ENCODE peak calls at places on chromosome 2, in seven cellular contexts. W, S, Q, L, F, C and M are unnamed samples.

GRCh38 chr2:26652361-26653041 is 11.3 kb upstream of the CIB4 start:
- DNase-seq in S (no peak), F (peak; percentile 85), W (no peak), L (peak; percentile 25), Q (peak; percentile 12), C (peak; percentile 66), M (no peak)

GRCh38 chr2:106159867-106160785 is 34.0 kb downstream of the UXS1 start:
- DNase-seq in C (no peak), F (no peak), L (no peak), S (no peak), Q (no peak), W (no peak), M (no peak)

GRCh38 chr2:101517753-101518152 is 42.8 kb upstream of the RFX8 start:
- DNase-seq in F (no peak), S (no peak), L (peak; percentile 65), C (peak; percentile 79), Q (peak; percentile 65), W (peak; percentile 82), M (no peak)

GRCh38 chr2:25252291-25253152 is 84.1 kb upstream of the POMC start:
- DNase-seq in S (no peak), L (no peak), C (peak; percentile 64), F (no peak), W (peak; percentile 68), Q (peak; percentile 14), M (peak; percentile 100)

GRCh38 chr2:30371028-30371708 is 75.9 kb upstream of the LCLAT1 start:
- DNase-seq in Q (no peak), C (no peak), S (no peak), L (no peak), F (no peak), W (no peak), M (no peak)

GRCh38 chr2:61750624-61751023 is 103.2 kb downstream of the FAM161A start:
- DNase-seq in L (no peak), C (peak; percentile 80), S (no peak), W (peak; percentile 74), Q (peak; percentile 78), F (no peak), M (no peak)

GRCh38 chr2:201402651-201403573 is 45.8 kb upstream of the FLACC1 start:
- DNase-seq in F (no peak), C (peak; percentile 59), Q (peak; percentile 55), W (peak; percentile 82), S (no peak), L (no peak), M (no peak)

GRCh38 chr2:3290655-3291054 is 87.0 kb downstream of the EIPR1 start:
- DNase-seq in F (peak; percentile 71), Q (no peak), C (no peak), L (no peak), S (no peak), W (no peak), M (peak; percentile 30)

GRCh38 chr2:158214431-158214830 is 112.8 kb downstream of the UPP2 start:
- DNase-seq in L (no peak), S (peak; percentile 19), F (no peak), Q (no peak), W (peak; percentile 48), C (peak; percentile 44), M (no peak)

GRCh38 chr2:229955663-229956062 is 33.4 kb downstream of the FBXO36 start:
- DNase-seq in F (no peak), S (no peak), W (no peak), L (no peak), Q (no peak), C (no peak), M (no peak)

GRCh38 chr2:152336103-152336853 is 1.3 kb downstream of the FMNL2 start:
- DNase-seq in F (peak; percentile 93), L (no peak), C (peak; percentile 53), W (peak; percentile 56), S (no peak), Q (peak; percentile 47), M (peak; percentile 70)

GRCh38 chr2:215171151-215171550 is 32.7 kb upstream of the ABCA12 start:
- DNase-seq in S (no peak), C (peak; percentile 13), L (no peak), Q (no peak), F (no peak), W (peak; percentile 44), M (no peak)

GRCh38 chr2:186950694-186951093 is 101.7 kb upstream of the ZSWIM2 start:
- DNase-seq in Q (peak; percentile 14), C (no peak), F (peak; percentile 15), S (no peak), W (peak; percentile 69), L (peak; percentile 9), M (no peak)

GRCh38 chr2:72130671-72131360 is 16.8 kb downstream of the CYP26B1 start:
- DNase-seq in C (no peak), W (peak; percentile 34), F (peak; percentile 75), S (no peak), Q (no peak), L (no peak), M (peak; percentile 82)

GRCh38 chr2:222568866-222569265 is 87.0 kb downstream of the FARSB start:
- DNase-seq in Q (peak; percentile 85), W (peak; percentile 81), C (peak; percentile 92), L (no peak), S (no peak), F (no peak), M (no peak)

GRCh38 chr2:216281881-216282280 is 90.4 kb downstream of the MARCHF4 start:
- DNase-seq in F (no peak), W (no peak), C (peak; percentile 51), S (no peak), L (no peak), Q (no peak), M (no peak)

GRCh38 chr2:119233326-119234020 is 9.8 kb downstream of the STEAP3 start:
- DNase-seq in W (peak; percentile 81), L (no peak), Q (peak; percentile 67), C (peak; percentile 72), F (no peak), S (no peak), M (no peak)

GRCh38 chr2:109265369-109265768 is 136.4 kb downstream of the SH3RF3 start:
- DNase-seq in L (no peak), W (no peak), F (peak; percentile 59), C (no peak), S (no peak), Q (no peak), M (no peak)

GRCh38 chr2:224357098-224357901 is 44.6 kb downstream of the FAM124B start:
- DNase-seq in S (peak; percentile 27), L (peak; percentile 47), F (no peak), C (peak; percentile 79), Q (peak; percentile 60), W (peak; percentile 48), M (peak; percentile 71)

GRCh38 chr2:241105641-241106040 is 3.6 kb upstream of the MTERF4 start:
- DNase-seq in C (no peak), F (peak; percentile 58), L (no peak), Q (no peak), S (no peak), W (no peak), M (peak; percentile 17)

GRCh38 chr2:241102239-241102803 is at the start of gene MTERF4:
- DNase-seq in W (peak; percentile 80), Q (peak; percentile 76), C (peak; percentile 80), F (peak; percentile 97), L (peak; percentile 49), S (no peak), M (peak; percentile 95)

GRCh38 chr2:241099246-241099645 is 2.8 kb downstream of the MTERF4 start:
- DNase-seq in C (no peak), S (no peak), W (no peak), L (no peak), F (peak; percentile 39), Q (no peak), M (no peak)

GRCh38 chr2:241107384-241107783 is 5.3 kb upstream of the MTERF4 start:
- DNase-seq in Q (no peak), S (no peak), W (no peak), L (no peak), F (no peak), C (no peak), M (no peak)

GRCh38 chr2:241103176-241103595 is 1.1 kb upstream of the MTERF4 start:
- DNase-seq in S (no peak), W (no peak), L (no peak), C (no peak), F (peak; percentile 29), Q (no peak), M (peak; percentile 26)
- H3K4me3 ChIP-seq in S (peak overlapping the region; percentile 65), W (peak overlapping the region; percentile 86), L (peak overlapping the region; percentile 72), C (peak overlapping the region; percentile 96), F (no peak overlapping the region), Q (peak overlapping the region; percentile 87), M (peak overlapping the region; percentile 60)

GRCh38 chr2:18401471-18401870 is 159.0 kb downstream of the RDH14 start:
- DNase-seq in S (no peak), W (no peak), L (no peak), F (no peak), Q (no peak), C (no peak), M (no peak)

GRCh38 chr2:18402888-18403287 is 157.6 kb downstream of the RDH14 start:
- DNase-seq in S (no peak), L (no peak), W (no peak), F (no peak), C (no peak), Q (no peak), M (no peak)

GRCh38 chr2:18399601-18400000 is 160.9 kb downstream of the RDH14 start:
- DNase-seq in W (peak; percentile 52), C (no peak), F (no peak), Q (peak; percentile 41), S (no peak), L (no peak), M (no peak)

GRCh38 chr2:18396328-18396727 is 164.1 kb downstream of the RDH14 start:
- DNase-seq in C (no peak), S (no peak), F (no peak), Q (no peak), W (peak; percentile 64), L (no peak), M (no peak)

DNA sequence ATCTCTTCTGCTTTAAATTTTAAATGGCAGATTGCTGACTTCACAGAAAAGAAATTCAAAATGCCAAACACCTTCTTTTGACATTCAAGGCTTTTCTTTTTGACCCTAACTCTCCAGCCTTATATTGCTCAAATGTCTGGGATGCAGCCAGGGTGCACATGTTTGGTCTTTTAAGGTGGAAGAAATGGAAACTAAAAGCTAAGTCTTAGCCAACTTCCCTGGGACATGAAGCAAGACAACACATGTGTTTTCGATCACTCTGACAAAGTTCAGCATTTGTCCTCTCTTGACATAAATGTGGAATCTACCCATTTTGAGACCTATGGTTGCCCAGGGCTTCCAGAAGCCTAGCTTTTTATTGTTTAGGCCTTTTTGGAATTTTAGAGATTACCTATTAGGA is 161.6 kb downstream of the RDH14 start:
- DNase-seq in C (peak; percentile 61), F (no peak), L (no peak), W (no peak), Q (no peak), S (no peak), M (no peak)
- H3K4me3 ChIP-seq in C (no peak overlapping the region), F (no peak overlapping the region), L (no peak overlapping the region), W (no peak overlapping the region), Q (no peak overlapping the region), S (no peak overlapping the region), M (no peak overlapping the region)

DNA sequence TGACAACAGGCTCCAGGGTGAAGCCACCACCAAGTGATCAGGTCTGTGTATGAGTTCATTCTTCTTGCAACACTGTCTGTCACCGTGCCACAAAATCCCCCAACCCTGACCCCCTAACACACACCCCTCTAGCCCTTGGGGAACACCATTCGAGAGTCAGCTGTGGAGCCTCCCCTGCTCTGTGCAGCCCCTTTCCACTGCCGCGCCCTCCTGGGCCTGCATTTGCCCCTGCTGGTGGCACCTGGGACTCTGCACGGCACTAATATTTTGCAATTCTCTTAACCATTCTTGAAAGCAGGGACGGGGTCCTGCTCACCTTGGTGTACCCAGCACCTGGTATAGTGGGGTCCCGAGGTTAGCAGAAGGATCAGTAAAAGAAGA is 124.0 kb downstream of the HDAC4 start:
- DNase-seq in F (no peak), Q (no peak), C (no peak), S (no peak), W (no peak), L (no peak), M (peak; percentile 65)
- H3K4me3 ChIP-seq in F (no peak overlapping the region), Q (no peak overlapping the region), C (no peak overlapping the region), S (no peak overlapping the region), W (no peak overlapping the region), L (no peak overlapping the region), M (no peak overlapping the region)

GRCh38 chr2:79832540-79833234 is 319.8 kb downstream of the CTNNA2 start:
- DNase-seq in W (peak; percentile 53), Q (no peak), F (no peak), S (no peak), C (no peak), L (no peak), M (peak; percentile 35)
- H3K4me3 ChIP-seq in W (no peak overlapping the region), Q (no peak overlapping the region), F (no peak overlapping the region), S (no peak overlapping the region), C (no peak overlapping the region), L (no peak overlapping the region), M (no peak overlapping the region)